ENCODE peak calls at places on chromosomes 11 and 22, in ten cellular contexts. Q is neuronal stem cell, V is GM23248, P is left ventricle myocardium inferior, U is mammary epithelial cell, G is NT2/D1, J is suprapubic skin, F is fibroblast of lung, B is esophagus muscularis mucosa, R is H7. D is an unnamed sample.

GRCh38 chr22:22999473-22999872 is 70.8 kb upstream of the GNAZ start:
- DNase-seq in V (peak; percentile 28), F (no peak), U (peak; percentile 9), G (no peak), J (no peak), Q (no peak), P (no peak), B (no peak), R (no peak), D (no peak)

GRCh38 chr22:48943567-48944432 is 883.9 kb downstream of the BRD1 start:
- DNase-seq in G (no peak), Q (peak; percentile 29), B (peak; percentile 88), R (peak; percentile 94), J (peak; percentile 72), V (peak; percentile 4), P (no peak), U (no peak), F (no peak), D (no peak)

GRCh38 chr22:39574779-39575551 is 4.4 kb downstream of the CACNA1I start:
- DNase-seq in Q (no peak), P (no peak), R (peak; percentile 54), J (no peak), F (peak; percentile 94), U (peak; percentile 80), B (no peak), G (no peak), V (peak; percentile 96), D (no peak)

GRCh38 chr11:35347921-35348331 is 71.4 kb downstream of the SLC1A2 start:
- DNase-seq in R (no peak), B (no peak), V (peak; percentile 84), P (no peak), F (peak; percentile 45), G (no peak), U (peak; percentile 51), Q (no peak), J (no peak), D (peak; percentile 7)

GRCh38 chr22:30038219-30038618 is 42.0 kb upstream of the HORMAD2 start:
- DNase-seq in R (no peak), P (no peak), F (peak; percentile 76), G (no peak), B (no peak), J (no peak), U (peak; percentile 61), V (peak; percentile 78), Q (no peak), D (no peak)

GRCh38 chr11:4454031-4454430 is 4.9 kb downstream of the OR52K2 start:
- DNase-seq in P (no peak), R (no peak), B (no peak), V (no peak), F (no peak), J (no peak), G (no peak), Q (no peak), U (peak; percentile 52), D (no peak)

GRCh38 chr11:115333106-115333505 is 171.1 kb downstream of the CADM1 start:
- DNase-seq in V (peak; percentile 23), R (no peak), F (peak; percentile 84), U (peak; percentile 51), P (no peak), B (no peak), Q (no peak), G (peak; percentile 8), J (no peak), D (no peak)

GRCh38 chr11:3809624-3809928 is 1.2 kb downstream of the PGAP2 start:
- DNase-seq in Q (no peak), R (peak; percentile 55), J (no peak), U (no peak), F (no peak), V (no peak), B (no peak), P (no peak), G (no peak), D (no peak)

GRCh38 chr22:42604403-42604802 is 10.3 kb downstream of the POLDIP3 start:
- DNase-seq in G (no peak), V (peak; percentile 49), R (no peak), U (no peak), Q (no peak), J (no peak), B (no peak), P (no peak), F (peak; percentile 59), D (no peak)

GRCh38 chr22:50040717-50041116 is 17.4 kb downstream of the TTLL8 start:
- DNase-seq in R (peak; percentile 29), P (no peak), F (no peak), U (no peak), V (no peak), B (no peak), Q (no peak), G (no peak), J (no peak), D (no peak)

GRCh38 chr11:44113572-44113971 is 18.1 kb downstream of the EXT2 start:
- DNase-seq in F (no peak), P (no peak), G (no peak), B (no peak), J (no peak), U (no peak), Q (no peak), R (no peak), V (no peak), D (no peak)
- H3K36me3 ChIP-seq in F (peaks cover 3% of the 10 kb centered on the region), P (peaks cover 41% of the 10 kb centered on the region), G (peaks cover 43% of the 10 kb centered on the region), B (peaks cover 47% of the 10 kb centered on the region), J (peaks cover 36% of the 10 kb centered on the region), U (peaks cover 13% of the 10 kb centered on the region), Q (peaks cover 49% of the 10 kb centered on the region), R (peaks cover 3% of the 10 kb centered on the region), V (peaks cover 31% of the 10 kb centered on the region), D (peaks cover 16% of the 10 kb centered on the region)

GRCh38 chr11:7901319-7901854 is 29.7 kb downstream of the OR10A6 start:
- DNase-seq in G (no peak), J (no peak), Q (no peak), P (no peak), V (no peak), R (no peak), F (no peak), B (no peak), U (no peak), D (no peak)
- H3K36me3 ChIP-seq in G (peaks cover 23% of the 10 kb centered on the region), J (no peaks in the 10 kb centered on the region), Q (no peaks in the 10 kb centered on the region), P (no peaks in the 10 kb centered on the region), V (no peaks in the 10 kb centered on the region), R (peaks cover 3% of the 10 kb centered on the region), F (no peaks in the 10 kb centered on the region), B (no peaks in the 10 kb centered on the region), U (peaks cover 3% of the 10 kb centered on the region), D (no peaks in the 10 kb centered on the region)

DNA sequence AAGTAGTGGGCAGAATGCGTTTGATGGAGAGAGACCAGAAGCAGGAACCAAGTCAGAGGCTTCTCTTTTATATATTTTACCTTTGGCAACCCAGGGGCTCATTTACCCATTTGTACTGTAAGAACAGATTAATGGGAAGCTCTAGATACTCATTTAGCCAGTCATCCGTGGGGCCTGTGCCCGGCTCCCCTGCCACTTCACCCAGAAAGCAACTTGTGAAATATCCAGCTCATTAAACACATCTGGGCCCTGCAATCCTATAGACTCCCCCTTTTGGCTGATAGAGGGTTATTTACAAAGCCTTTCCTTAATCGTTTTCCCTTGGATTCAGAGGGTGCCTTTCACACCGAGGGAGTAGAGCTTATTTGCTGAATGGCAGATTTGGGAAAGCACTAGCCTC is 118.7 kb upstream of the SORL1-AS1 start:
- DNase-seq in V (no peak), Q (no peak), P (no peak), R (no peak), J (no peak), F (no peak), B (no peak), U (no peak), G (no peak), D (no peak)
- H3K36me3 ChIP-seq in V (no peaks in the 10 kb centered on the region), Q (peaks cover 47% of the 10 kb centered on the region), P (no peaks in the 10 kb centered on the region), R (peaks cover 9% of the 10 kb centered on the region), J (no peaks in the 10 kb centered on the region), F (no peaks in the 10 kb centered on the region), B (no peaks in the 10 kb centered on the region), U (peaks cover 4% of the 10 kb centered on the region), G (peaks cover 18% of the 10 kb centered on the region), D (no peaks in the 10 kb centered on the region)

DNA sequence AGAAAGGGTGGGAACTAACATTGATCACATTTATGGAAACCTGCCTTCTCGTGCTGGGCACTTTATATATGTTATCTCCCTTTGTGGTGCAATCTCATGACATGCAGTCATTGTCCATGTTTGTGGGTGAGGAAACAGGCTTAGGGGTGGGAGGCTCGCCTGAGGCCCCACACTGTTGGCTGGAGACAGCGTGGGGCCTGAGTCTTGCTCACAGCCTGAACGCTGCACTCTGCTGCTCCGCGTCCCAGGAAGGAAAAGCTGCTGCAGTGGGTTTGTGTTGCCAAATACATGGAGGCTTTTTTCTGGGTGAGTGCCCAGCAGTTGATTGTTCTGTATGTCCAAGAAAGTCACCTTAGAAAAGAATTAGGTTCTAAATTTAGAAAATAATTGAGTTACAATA is 24.8 kb downstream of the IGHMBP2 start:
- DNase-seq in Q (no peak), U (no peak), V (no peak), P (no peak), F (no peak), J (no peak), R (no peak), B (no peak), G (no peak), D (no peak)
- H3K36me3 ChIP-seq in Q (peaks cover 85% of the 10 kb centered on the region), U (no peaks in the 10 kb centered on the region), V (peaks cover 33% of the 10 kb centered on the region), P (peaks cover 67% of the 10 kb centered on the region), F (peaks cover 10% of the 10 kb centered on the region), J (peaks cover 84% of the 10 kb centered on the region), R (peaks cover 13% of the 10 kb centered on the region), B (peaks cover 71% of the 10 kb centered on the region), G (peaks cover 61% of the 10 kb centered on the region), D (peaks cover 52% of the 10 kb centered on the region)

GRCh38 chr11:13375798-13376197 is 87.2 kb downstream of the BTBD10 start:
- DNase-seq in U (no peak), Q (no peak), G (no peak), P (no peak), V (no peak), R (no peak), B (no peak), J (no peak), F (no peak), D (no peak)
- H3K36me3 ChIP-seq in U (peaks cover 36% of the 10 kb centered on the region), Q (peaks cover 44% of the 10 kb centered on the region), G (peaks cover 52% of the 10 kb centered on the region), P (peaks cover 99% of the 10 kb centered on the region), V (peaks cover 37% of the 10 kb centered on the region), R (no peaks in the 10 kb centered on the region), B (peaks cover 100% of the 10 kb centered on the region), J (peaks cover 99% of the 10 kb centered on the region), F (peaks cover 3% of the 10 kb centered on the region), D (no peaks in the 10 kb centered on the region)

GRCh38 chr22:41171996-41172395 is 33.1 kb upstream of the L3MBTL2 start:
- DNase-seq in U (no peak), B (no peak), G (no peak), V (no peak), F (no peak), R (no peak), J (no peak), Q (no peak), P (no peak), D (no peak)
- H3K36me3 ChIP-seq in U (peaks cover 52% of the 10 kb centered on the region), B (peaks cover 96% of the 10 kb centered on the region), G (peaks cover 87% of the 10 kb centered on the region), V (peaks cover 72% of the 10 kb centered on the region), F (peaks cover 31% of the 10 kb centered on the region), R (peaks cover 59% of the 10 kb centered on the region), J (peaks cover 95% of the 10 kb centered on the region), Q (peaks cover 98% of the 10 kb centered on the region), P (peaks cover 97% of the 10 kb centered on the region), D (peaks cover 91% of the 10 kb centered on the region)

DNA sequence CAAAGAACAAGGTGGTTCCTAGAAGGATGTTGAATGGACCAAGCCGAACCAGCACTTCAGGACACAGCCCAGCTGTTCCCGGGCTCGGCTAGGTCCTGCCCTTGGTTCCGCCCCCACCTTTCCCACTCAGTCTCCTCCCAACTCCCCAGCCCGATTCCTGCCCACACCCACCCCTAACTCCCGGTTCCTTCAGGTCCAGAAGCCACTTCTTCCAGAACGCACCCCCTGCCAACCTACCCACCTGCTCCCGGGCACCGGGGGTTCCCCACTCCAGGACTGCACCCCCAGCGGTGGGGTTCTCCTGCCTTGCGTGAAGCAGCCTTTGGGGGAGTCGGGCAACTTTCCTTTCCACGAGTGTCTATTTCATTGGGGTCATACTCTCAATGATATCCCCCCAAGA is 30.7 kb downstream of the CERK start:
- DNase-seq in V (no peak), R (no peak), Q (no peak), G (no peak), B (no peak), P (no peak), U (no peak), J (no peak), F (no peak), D (no peak)
- H3K36me3 ChIP-seq in V (peaks cover 18% of the 10 kb centered on the region), R (peaks cover 12% of the 10 kb centered on the region), Q (peaks cover 97% of the 10 kb centered on the region), G (peaks cover 75% of the 10 kb centered on the region), B (peaks cover 100% of the 10 kb centered on the region), P (peaks cover 100% of the 10 kb centered on the region), U (peaks cover 4% of the 10 kb centered on the region), J (peaks cover 83% of the 10 kb centered on the region), F (peaks cover 16% of the 10 kb centered on the region), D (peaks cover 40% of the 10 kb centered on the region)